ENCODE peak calls at places on chromosomes 12 and 14, in eight cellular contexts. One of them, this sample, is unnamed.

GRCh38 chr12:94678849-94679248 is 28.5 kb upstream of the TMCC3 start:
- DNase-seq in GM06990: no peak
- DNase-seq in HCT116: no peak
- DNase-seq in AG04449: no peak
- DNase-seq in GM23338: no peak
- DNase-seq in kidney epithelial cell: no peak
- DNase-seq in bronchial epithelial cell: no peak
- DNase-seq in CD8-positive, alpha-beta T cell: no peak
- DNase-seq in this sample: no peak

GRCh38 chr14:20631821-20632389 is 9.6 kb downstream of the OR6S1 start:
- DNase-seq in GM23338: peak
- DNase-seq in AG04449: no peak
- DNase-seq in kidney epithelial cell: no peak
- DNase-seq in GM06990: peak
- DNase-seq in bronchial epithelial cell: peak
- DNase-seq in HCT116: no peak
- DNase-seq in CD8-positive, alpha-beta T cell: no peak
- DNase-seq in this sample: no peak

GRCh38 chr12:57887631-57888406 is 41.3 kb upstream of the CTDSP2 start:
- DNase-seq in kidney epithelial cell: no peak
- DNase-seq in CD8-positive, alpha-beta T cell: no peak
- DNase-seq in HCT116: no peak
- DNase-seq in GM23338: peak
- DNase-seq in GM06990: no peak
- DNase-seq in bronchial epithelial cell: peak
- DNase-seq in AG04449: no peak
- DNase-seq in this sample: no peak

GRCh38 chr12:77179515-77179914 is 114.1 kb upstream of the E2F7 start:
- DNase-seq in AG04449: no peak
- DNase-seq in kidney epithelial cell: no peak
- DNase-seq in HCT116: no peak
- DNase-seq in GM06990: no peak
- DNase-seq in GM23338: peak
- DNase-seq in bronchial epithelial cell: no peak
- DNase-seq in CD8-positive, alpha-beta T cell: no peak
- DNase-seq in this sample: no peak

GRCh38 chr12:28026701-28027100 is 54.2 kb upstream of the PTHLH start:
- DNase-seq in AG04449: no peak
- DNase-seq in HCT116: no peak
- DNase-seq in bronchial epithelial cell: peak
- DNase-seq in CD8-positive, alpha-beta T cell: no peak
- DNase-seq in GM23338: no peak
- DNase-seq in kidney epithelial cell: no peak
- DNase-seq in GM06990: no peak
- DNase-seq in this sample: no peak

GRCh38 chr14:104694475-104694950 is 5.1 kb downstream of the INF2 start:
- DNase-seq in HCT116: no peak
- DNase-seq in GM23338: no peak
- DNase-seq in bronchial epithelial cell: no peak
- DNase-seq in GM06990: no peak
- DNase-seq in CD8-positive, alpha-beta T cell: no peak
- DNase-seq in kidney epithelial cell: no peak
- DNase-seq in AG04449: no peak
- DNase-seq in this sample: no peak

GRCh38 chr14:69716483-69717187 is 50.3 kb upstream of the SRSF5 start:
- DNase-seq in GM23338: no peak
- DNase-seq in kidney epithelial cell: peak
- DNase-seq in CD8-positive, alpha-beta T cell: peak
- DNase-seq in GM06990: no peak
- DNase-seq in bronchial epithelial cell: peak
- DNase-seq in AG04449: peak
- DNase-seq in HCT116: no peak
- DNase-seq in this sample: no peak

GRCh38 chr12:30457621-30458289 is 237.9 kb downstream of the IPO8 start:
- DNase-seq in AG04449: peak
- DNase-seq in GM23338: peak
- DNase-seq in HCT116: peak
- DNase-seq in bronchial epithelial cell: peak
- DNase-seq in GM06990: no peak
- DNase-seq in CD8-positive, alpha-beta T cell: no peak
- DNase-seq in kidney epithelial cell: peak
- DNase-seq in this sample: no peak

DNA sequence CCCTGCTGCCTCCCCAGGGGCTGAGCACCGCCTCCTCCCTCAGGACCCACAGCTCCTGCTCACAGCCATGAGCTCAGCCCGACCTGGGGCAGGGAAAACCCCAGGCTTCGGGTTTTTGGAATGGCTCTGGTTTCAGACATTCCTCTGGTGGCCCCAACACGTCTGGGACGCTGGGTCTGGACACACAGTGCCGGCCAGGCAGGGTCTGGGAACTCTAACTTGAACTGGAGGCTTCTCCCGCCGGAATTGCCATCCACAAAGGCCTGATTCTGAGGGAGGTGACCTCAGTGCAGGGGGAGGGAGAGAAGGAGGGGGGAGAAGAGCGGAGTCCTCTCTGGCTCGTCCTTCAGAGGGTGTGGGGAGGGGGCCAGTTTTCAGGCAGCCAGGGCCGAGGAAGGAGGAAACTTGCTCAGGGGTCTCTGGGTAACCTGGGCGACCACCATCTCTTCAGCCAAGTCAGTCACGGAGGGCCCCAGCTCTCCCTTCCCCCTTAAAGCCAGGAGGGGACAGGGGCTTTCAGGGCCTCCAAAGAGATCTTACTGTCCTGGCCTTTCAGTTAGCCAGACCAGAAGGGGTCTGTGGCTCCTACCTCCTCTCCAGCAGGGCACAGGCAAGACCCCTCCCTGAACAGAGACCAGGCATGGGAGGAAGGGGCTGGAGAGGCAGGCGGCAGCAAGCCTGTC is 19.4 kb downstream of the NCKAP5L start:
- DNase-seq in CD8-positive, alpha-beta T cell: no peak
- DNase-seq in kidney epithelial cell: no peak
- DNase-seq in bronchial epithelial cell: no peak
- DNase-seq in GM06990: no peak
- DNase-seq in AG04449: no peak
- DNase-seq in GM23338: peak
- DNase-seq in HCT116: no peak
- DNase-seq in this sample: no peak
- H3K4me3 ChIP-seq in CD8-positive, alpha-beta T cell: no peak
- H3K4me3 ChIP-seq in kidney epithelial cell: no peak
- H3K4me3 ChIP-seq in bronchial epithelial cell: no peak
- H3K4me3 ChIP-seq in GM06990: no peak
- H3K4me3 ChIP-seq in AG04449: no peak
- H3K4me3 ChIP-seq in GM23338: peak
- H3K4me3 ChIP-seq in HCT116: no peak
- H3K4me3 ChIP-seq in this sample: no peak

DNA sequence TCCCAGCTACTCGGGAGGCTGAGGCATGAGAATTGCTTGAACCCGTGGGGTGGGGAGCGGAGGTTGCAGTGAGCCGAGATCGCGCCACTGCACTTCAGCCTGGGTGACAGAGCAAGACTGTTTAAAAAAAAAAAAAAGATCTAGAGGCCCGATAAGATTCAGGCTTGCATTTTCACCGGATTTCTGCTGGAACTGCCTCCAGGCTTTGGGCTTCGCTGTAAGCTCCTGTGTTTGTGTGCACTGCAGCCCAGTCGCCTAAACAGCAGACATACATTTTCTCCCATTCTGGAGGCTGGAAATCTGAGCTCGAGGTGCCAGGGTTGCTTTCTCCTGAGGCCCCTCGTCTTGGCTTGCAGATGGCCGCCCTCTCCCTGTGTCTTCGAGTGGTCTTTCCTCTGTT is 12.2 kb downstream of the BRI3BP start:
- DNase-seq in CD8-positive, alpha-beta T cell: no peak
- DNase-seq in HCT116: no peak
- DNase-seq in bronchial epithelial cell: no peak
- DNase-seq in AG04449: no peak
- DNase-seq in GM06990: no peak
- DNase-seq in GM23338: no peak
- DNase-seq in kidney epithelial cell: no peak
- DNase-seq in this sample: no peak
- TF ChIP-seq CTCF in CD8-positive, alpha-beta T cell: no peak
- TF ChIP-seq CTCF in HCT116: no peak
- TF ChIP-seq CTCF in bronchial epithelial cell: no peak
- TF ChIP-seq CTCF in AG04449: no peak
- TF ChIP-seq CTCF in GM06990: no peak
- TF ChIP-seq CTCF in GM23338: no peak
- TF ChIP-seq CTCF in kidney epithelial cell: no peak
- TF ChIP-seq CTCF in this sample: no peak

GRCh38 chr12:12722351-12723146 is 5.4 kb downstream of the CDKN1B start:
- DNase-seq in GM06990: peak
- DNase-seq in HCT116: no peak
- DNase-seq in CD8-positive, alpha-beta T cell: no peak
- DNase-seq in kidney epithelial cell: no peak
- DNase-seq in GM23338: no peak
- DNase-seq in bronchial epithelial cell: peak
- DNase-seq in AG04449: no peak
- DNase-seq in this sample: no peak
- H3K4me3 ChIP-seq in GM06990: peak
- H3K4me3 ChIP-seq in HCT116: peak
- H3K4me3 ChIP-seq in CD8-positive, alpha-beta T cell: peak
- H3K4me3 ChIP-seq in kidney epithelial cell: peak
- H3K4me3 ChIP-seq in GM23338: peak
- H3K4me3 ChIP-seq in bronchial epithelial cell: peak
- H3K4me3 ChIP-seq in AG04449: peak
- H3K4me3 ChIP-seq in this sample: peak

GRCh38 chr12:53499261-53500118 is at the start of gene MAP3K12:
- DNase-seq in GM23338: peak
- DNase-seq in kidney epithelial cell: no peak
- DNase-seq in CD8-positive, alpha-beta T cell: peak
- DNase-seq in HCT116: no peak
- DNase-seq in AG04449: no peak
- DNase-seq in GM06990: peak
- DNase-seq in bronchial epithelial cell: no peak
- DNase-seq in this sample: no peak
- TF ChIP-seq CTCF in GM23338: no peak
- TF ChIP-seq CTCF in kidney epithelial cell: peak
- TF ChIP-seq CTCF in CD8-positive, alpha-beta T cell: no peak
- TF ChIP-seq CTCF in HCT116: no peak
- TF ChIP-seq CTCF in AG04449: peak
- TF ChIP-seq CTCF in GM06990: peak
- TF ChIP-seq CTCF in bronchial epithelial cell: no peak
- TF ChIP-seq CTCF in this sample: no peak

GRCh38 chr12:46470039-46470627 is 97.6 kb upstream of the SLC38A2 start:
- DNase-seq in AG04449: no peak
- DNase-seq in GM23338: no peak
- DNase-seq in kidney epithelial cell: no peak
- DNase-seq in bronchial epithelial cell: no peak
- DNase-seq in CD8-positive, alpha-beta T cell: peak
- DNase-seq in HCT116: no peak
- DNase-seq in GM06990: no peak
- DNase-seq in this sample: no peak
- H3K4me3 ChIP-seq in AG04449: no peak
- H3K4me3 ChIP-seq in GM23338: no peak
- H3K4me3 ChIP-seq in kidney epithelial cell: no peak
- H3K4me3 ChIP-seq in bronchial epithelial cell: no peak
- H3K4me3 ChIP-seq in CD8-positive, alpha-beta T cell: peak
- H3K4me3 ChIP-seq in HCT116: peak
- H3K4me3 ChIP-seq in GM06990: peak
- H3K4me3 ChIP-seq in this sample: no peak